ENCODE peak calls at places on chromosome 1, in four cellular contexts. One of them, this sample, is unnamed.

GRCh38 chr1:206784471-206784903 is 12.2 kb upstream of the IL10 start:
- DNase-seq in IMR-90: no peak
- DNase-seq in cardiac muscle cell: no peak
- DNase-seq in AG04450: no peak
- DNase-seq in this sample: no peak

GRCh38 chr1:6509603-6510291 is 18.3 kb upstream of the PLEKHG5 start:
- DNase-seq in IMR-90: no peak
- DNase-seq in cardiac muscle cell: peak
- DNase-seq in AG04450: no peak
- DNase-seq in this sample: no peak

GRCh38 chr1:18653922-18654321 is 23.3 kb downstream of the PAX7 start:
- DNase-seq in AG04450: no peak
- DNase-seq in cardiac muscle cell: no peak
- DNase-seq in IMR-90: no peak
- DNase-seq in this sample: no peak

GRCh38 chr1:45501502-45501859 is 1.4 kb downstream of the MMACHC start:
- DNase-seq in cardiac muscle cell: no peak
- DNase-seq in AG04450: no peak
- DNase-seq in IMR-90: no peak
- DNase-seq in this sample: no peak

GRCh38 chr1:230713915-230714764 is at the start of gene AGT:
- DNase-seq in IMR-90: peak
- DNase-seq in AG04450: peak
- DNase-seq in cardiac muscle cell: peak
- DNase-seq in this sample: no peak

GRCh38 chr1:20359451-20360330 is 69.0 kb downstream of the VWA5B1 start:
- DNase-seq in IMR-90: no peak
- DNase-seq in AG04450: no peak
- DNase-seq in cardiac muscle cell: no peak
- DNase-seq in this sample: no peak

GRCh38 chr1:19619697-19620384 is 24.3 kb upstream of the NBL1 start:
- DNase-seq in IMR-90: no peak
- DNase-seq in AG04450: no peak
- DNase-seq in cardiac muscle cell: no peak
- DNase-seq in this sample: no peak

GRCh38 chr1:211638723-211639122 is 36.7 kb downstream of the NEK2 start:
- DNase-seq in AG04450: no peak
- DNase-seq in cardiac muscle cell: no peak
- DNase-seq in IMR-90: no peak
- DNase-seq in this sample: no peak

GRCh38 chr1:35857830-35858229 is 25.2 kb upstream of the AGO1 start:
- DNase-seq in IMR-90: peak
- DNase-seq in AG04450: no peak
- DNase-seq in cardiac muscle cell: peak
- DNase-seq in this sample: no peak
- TF ChIP-seq CTCF in IMR-90: peak
- TF ChIP-seq CTCF in AG04450: peak
- TF ChIP-seq CTCF in cardiac muscle cell: peak
- TF ChIP-seq CTCF in this sample: peak

GRCh38 chr1:88284666-88285366 is 399.3 kb upstream of the PKN2 start:
- DNase-seq in AG04450: no peak
- DNase-seq in cardiac muscle cell: no peak
- DNase-seq in IMR-90: no peak
- DNase-seq in this sample: no peak
- TF ChIP-seq CTCF in AG04450: no peak
- TF ChIP-seq CTCF in cardiac muscle cell: no peak
- TF ChIP-seq CTCF in IMR-90: no peak
- TF ChIP-seq CTCF in this sample: no peak

DNA sequence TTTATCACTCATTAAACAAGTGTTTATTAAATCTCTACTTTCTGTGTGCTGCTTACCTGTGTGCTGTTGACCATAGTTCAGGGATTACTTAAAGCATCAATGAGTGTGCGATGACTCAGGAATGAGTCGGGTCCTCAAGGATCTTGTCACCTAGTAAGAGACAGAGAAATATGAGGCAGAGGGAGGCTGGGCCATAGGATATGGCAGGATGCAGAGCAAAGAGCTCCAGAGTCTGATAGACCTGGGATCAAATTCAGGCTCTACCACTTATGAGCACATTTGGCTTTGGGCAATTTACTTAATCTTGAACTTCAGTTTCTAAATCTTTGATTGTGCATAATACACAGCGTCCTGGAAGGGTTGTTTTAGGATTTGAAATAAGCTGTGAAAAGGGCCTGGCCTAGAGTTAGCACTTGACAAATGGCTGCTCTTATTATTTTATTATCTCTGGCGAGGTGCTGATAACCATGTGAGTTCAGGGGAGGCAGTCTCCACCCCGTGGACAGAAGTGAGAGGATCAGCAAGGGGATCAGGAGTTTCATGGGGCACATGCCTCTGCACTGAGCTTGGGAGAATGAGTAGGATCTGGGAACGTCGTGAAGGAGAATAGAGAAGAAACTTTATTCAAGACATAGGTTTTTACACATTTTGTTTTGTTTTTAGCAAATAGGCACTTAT is 94.5 kb downstream of the ROR1 start:
- DNase-seq in cardiac muscle cell: no peak
- DNase-seq in AG04450: no peak
- DNase-seq in IMR-90: peak
- DNase-seq in this sample: no peak
- TF ChIP-seq CTCF in cardiac muscle cell: no peak
- TF ChIP-seq CTCF in AG04450: peak
- TF ChIP-seq CTCF in IMR-90: no peak
- TF ChIP-seq CTCF in this sample: no peak

GRCh38 chr1:106360252-106360651 is 696.2 kb upstream of the PRMT6 start:
- DNase-seq in AG04450: no peak
- DNase-seq in cardiac muscle cell: no peak
- DNase-seq in IMR-90: no peak
- DNase-seq in this sample: no peak
- TF ChIP-seq CTCF in AG04450: peak
- TF ChIP-seq CTCF in cardiac muscle cell: no peak
- TF ChIP-seq CTCF in IMR-90: no peak
- TF ChIP-seq CTCF in this sample: peak

GRCh38 chr1:217891966-217892365 is 260.8 kb downstream of the SPATA17 start:
- DNase-seq in IMR-90: no peak
- DNase-seq in AG04450: no peak
- DNase-seq in cardiac muscle cell: no peak
- DNase-seq in this sample: no peak

GRCh38 chr1:217892750-217893149 is 261.6 kb downstream of the SPATA17 start:
- DNase-seq in cardiac muscle cell: no peak
- DNase-seq in AG04450: no peak
- DNase-seq in IMR-90: no peak
- DNase-seq in this sample: no peak

GRCh38 chr1:217889401-217889800 is 258.3 kb downstream of the SPATA17 start:
- DNase-seq in IMR-90: peak
- DNase-seq in cardiac muscle cell: peak
- DNase-seq in AG04450: no peak
- DNase-seq in this sample: peak
- TF ChIP-seq CTCF in IMR-90: peak
- TF ChIP-seq CTCF in cardiac muscle cell: peak
- TF ChIP-seq CTCF in AG04450: peak
- TF ChIP-seq CTCF in this sample: peak

DNA sequence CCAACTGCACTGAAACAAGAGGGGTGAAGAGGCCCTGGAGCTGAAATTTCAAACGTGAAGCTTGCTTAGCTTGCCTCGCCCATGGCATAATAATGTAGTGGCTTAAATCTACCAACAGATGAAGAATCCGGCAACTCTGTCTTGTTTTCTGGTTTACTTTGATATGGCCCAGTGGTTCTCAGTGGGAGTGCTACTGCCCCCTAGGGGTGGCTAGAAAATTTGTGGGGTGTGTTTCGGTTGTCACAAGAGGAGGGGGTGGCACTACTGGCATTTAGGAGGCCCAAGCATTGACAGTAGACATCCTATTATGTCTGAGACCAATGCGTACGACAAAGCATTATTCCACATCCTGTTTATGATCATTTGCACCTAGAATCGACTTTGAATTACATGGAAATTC is 51.9 kb upstream of the C8B start:
- DNase-seq in cardiac muscle cell: no peak
- DNase-seq in IMR-90: no peak
- DNase-seq in AG04450: no peak
- DNase-seq in this sample: peak
- TF ChIP-seq CTCF in cardiac muscle cell: peak
- TF ChIP-seq CTCF in IMR-90: peak
- TF ChIP-seq CTCF in AG04450: peak
- TF ChIP-seq CTCF in this sample: peak

GRCh38 chr1:157626099-157626498 is 28.2 kb upstream of the FCRL4 start:
- DNase-seq in AG04450: no peak
- DNase-seq in IMR-90: no peak
- DNase-seq in cardiac muscle cell: peak
- DNase-seq in this sample: no peak
- TF ChIP-seq CTCF in AG04450: no peak
- TF ChIP-seq CTCF in IMR-90: no peak
- TF ChIP-seq CTCF in cardiac muscle cell: no peak
- TF ChIP-seq CTCF in this sample: no peak

DNA sequence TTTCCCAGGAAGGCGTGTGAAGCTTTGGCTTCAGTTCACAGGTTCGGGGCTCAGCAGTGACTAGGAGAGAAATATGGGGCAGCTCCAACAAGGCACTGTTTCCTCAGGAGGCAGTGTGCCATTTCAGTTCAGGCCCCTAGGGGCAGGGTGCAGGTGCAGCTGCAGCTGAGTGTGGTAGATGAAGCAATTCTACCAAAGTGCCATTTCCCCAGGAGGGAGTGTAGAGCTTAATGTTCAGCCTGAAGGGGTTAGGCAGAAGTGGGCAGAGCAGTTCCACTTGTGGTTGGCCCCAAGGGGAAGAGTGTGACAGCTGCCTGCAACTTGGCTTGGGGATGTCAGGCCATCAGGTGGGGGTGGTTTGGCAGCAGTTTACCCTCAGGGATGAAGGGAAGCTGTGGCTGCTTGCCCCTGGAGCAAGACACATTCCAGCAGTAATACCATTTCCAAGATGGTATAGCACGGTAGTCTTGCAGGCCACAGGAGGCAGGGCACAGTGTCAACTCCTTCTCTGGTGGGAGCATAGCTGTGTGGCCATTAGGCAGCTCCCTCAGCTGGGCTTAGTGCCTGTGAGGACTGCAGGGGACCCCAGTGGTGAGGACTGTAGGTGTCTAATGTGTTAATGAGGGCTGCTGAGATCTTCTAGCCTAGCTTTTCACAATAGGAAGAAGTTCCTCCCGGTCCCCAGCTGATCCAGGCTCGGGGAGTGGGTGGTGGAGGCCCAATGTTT is 34.7 kb downstream of the RGSL1 start:
- DNase-seq in IMR-90: no peak
- DNase-seq in AG04450: no peak
- DNase-seq in cardiac muscle cell: no peak
- DNase-seq in this sample: no peak
- TF ChIP-seq CTCF in IMR-90: no peak
- TF ChIP-seq CTCF in AG04450: peak
- TF ChIP-seq CTCF in cardiac muscle cell: no peak
- TF ChIP-seq CTCF in this sample: peak

DNA sequence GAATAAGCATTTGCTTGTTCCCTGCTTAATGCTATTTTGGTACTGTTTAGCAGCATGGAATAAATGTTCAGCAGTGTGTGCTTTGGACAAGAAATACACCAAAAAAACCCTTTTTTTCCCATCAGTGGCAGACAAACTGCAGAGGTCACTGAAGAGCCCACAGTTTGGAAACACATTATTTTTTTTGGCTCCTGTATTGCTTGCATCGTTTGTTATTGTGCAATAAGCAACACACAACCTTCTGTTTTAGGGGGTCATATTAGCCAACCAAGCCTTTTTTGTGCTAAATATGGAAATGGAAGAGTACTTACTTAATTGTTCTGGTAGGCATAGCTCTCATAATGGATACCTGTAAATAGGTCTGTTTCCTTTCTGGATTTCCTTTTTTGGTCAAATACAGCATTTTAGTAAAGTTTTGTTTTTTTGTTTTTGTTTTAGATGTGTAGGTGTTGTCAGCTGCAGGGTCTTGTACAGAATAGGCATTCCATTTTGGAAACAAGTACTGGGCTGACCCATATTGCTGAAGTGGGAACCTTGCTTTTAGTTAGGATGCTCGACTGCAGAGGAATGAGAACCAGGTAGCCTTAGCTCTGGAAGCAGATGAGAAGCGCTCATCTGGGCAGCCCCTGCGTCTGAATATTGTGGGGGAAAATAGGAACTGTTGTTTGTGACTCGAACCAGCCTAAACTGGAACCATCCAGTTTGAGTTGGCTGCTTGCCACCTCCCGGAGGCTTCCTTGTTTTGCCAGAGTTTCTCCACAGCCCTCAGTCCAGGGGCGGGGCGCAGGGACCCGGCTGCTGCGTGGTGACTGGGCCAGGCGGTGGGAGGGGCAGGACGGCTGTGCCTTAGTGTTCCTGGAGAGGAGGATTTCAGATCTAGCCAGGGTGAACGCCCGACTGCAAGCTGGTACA is 38.5 kb downstream of the SPEN start:
- DNase-seq in IMR-90: peak
- DNase-seq in AG04450: peak
- DNase-seq in cardiac muscle cell: peak
- DNase-seq in this sample: peak
- TF ChIP-seq CTCF in IMR-90: peak
- TF ChIP-seq CTCF in AG04450: peak
- TF ChIP-seq CTCF in cardiac muscle cell: peak
- TF ChIP-seq CTCF in this sample: no peak

GRCh38 chr1:61922950-61923480 is 180.7 kb downstream of the PATJ start:
- DNase-seq in AG04450: no peak
- DNase-seq in cardiac muscle cell: no peak
- DNase-seq in IMR-90: no peak
- DNase-seq in this sample: no peak

GRCh38 chr1:61925591-61926298 is 183.5 kb downstream of the PATJ start:
- DNase-seq in AG04450: no peak
- DNase-seq in IMR-90: no peak
- DNase-seq in cardiac muscle cell: no peak
- DNase-seq in this sample: no peak

GRCh38 chr1:61926597-61926996 is 184.3 kb downstream of the PATJ start:
- DNase-seq in IMR-90: no peak
- DNase-seq in cardiac muscle cell: no peak
- DNase-seq in AG04450: no peak
- DNase-seq in this sample: no peak

DNA sequence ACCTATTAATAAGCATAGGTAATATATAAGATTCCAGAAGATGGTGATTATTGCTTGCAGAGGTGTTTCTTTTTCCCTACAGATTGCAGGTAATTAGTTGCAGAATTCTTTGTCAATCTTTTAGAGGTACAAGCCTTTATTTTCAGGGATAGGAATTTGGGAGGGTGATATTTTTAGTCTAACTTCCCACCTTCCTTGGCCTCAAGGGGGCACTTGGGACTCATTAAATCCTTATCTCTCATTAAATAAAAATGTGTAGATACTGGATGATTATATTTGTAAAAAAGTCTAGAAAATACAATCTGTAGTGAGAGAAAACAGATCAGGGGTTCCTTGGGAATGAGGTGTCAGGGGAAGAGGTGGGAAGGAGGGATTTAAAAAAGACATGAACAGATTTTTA is 179.2 kb downstream of the PATJ start:
- DNase-seq in IMR-90: no peak
- DNase-seq in AG04450: no peak
- DNase-seq in cardiac muscle cell: no peak
- DNase-seq in this sample: no peak
- TF ChIP-seq CTCF in IMR-90: no peak
- TF ChIP-seq CTCF in AG04450: peak
- TF ChIP-seq CTCF in cardiac muscle cell: no peak
- TF ChIP-seq CTCF in this sample: peak

This sample was measured in neural crest cell.